ENCODE peak calls at places on chromosomes 7 and 10, in six cellular contexts. F is mammary epithelial cell, W is tibial nerve, J is choroid plexus epithelial cell, B is A673, A is natural killer cell. U is an unnamed sample.

GRCh38 chr7:83643012-83643411 is 5.9 kb downstream of the SEMA3E start:
- DNase-seq in F (no peak), W (no peak), J (no peak), B (no peak), A (no peak), U (no peak)

GRCh38 chr7:80885774-80886173 is 33.1 kb downstream of the SEMA3C start:
- DNase-seq in F (no peak), W (no peak), J (no peak), B (no peak), A (no peak), U (no peak)

GRCh38 chr10:123102673-123103072 is 33.1 kb upstream of the HMX3 start:
- DNase-seq in F (no peak), W (no peak), J (no peak), B (no peak), A (no peak), U (no peak)

GRCh38 chr10:17633353-17633752 is 10.6 kb upstream of the STAM start:
- DNase-seq in F (no peak), W (no peak), J (no peak), B (no peak), A (no peak), U (no peak)

GRCh38 chr10:24526085-24526649 is 197.5 kb downstream of the ARHGAP21 start:
- DNase-seq in F (no peak), W (no peak), J (no peak), B (no peak), A (no peak), U (no peak)

GRCh38 chr7:51276091-51276605 is 40.5 kb downstream of the COBL start:
- DNase-seq in F (no peak), W (no peak), J (no peak), B (no peak), A (no peak), U (no peak)

GRCh38 chr7:136009488-136010079 is 32.4 kb upstream of the MTPN start:
- DNase-seq in F (peak; percentile 17), W (no peak), J (peak; percentile 71), B (peak; percentile 76), A (no peak), U (no peak)

GRCh38 chr7:134520130-134520529 is 7.2 kb upstream of the AKR1B10 start:
- DNase-seq in F (no peak), W (no peak), J (peak; percentile 49), B (no peak), A (no peak), U (no peak)

GRCh38 chr7:48759431-48760080 is 164.8 kb upstream of the CDC14C start:
- DNase-seq in F (no peak), W (no peak), J (no peak), B (no peak), A (no peak), U (no peak)

GRCh38 chr10:69407621-69408301 is 9.0 kb downstream of the TACR2 start:
- DNase-seq in F (no peak), W (no peak), J (no peak), B (peak; percentile 64), A (peak; percentile 17), U (no peak)

GRCh38 chr7:77907281-77907680 is 108.7 kb downstream of the PHTF2 start:
- DNase-seq in F (no peak), W (no peak), J (no peak), B (no peak), A (no peak), U (no peak)

GRCh38 chr10:76649723-76650127 is 987.9 kb downstream of the KCNMA1 start:
- DNase-seq in F (peak; percentile 13), W (peak; percentile 16), J (peak; percentile 51), B (peak; percentile 7), A (no peak), U (no peak)

GRCh38 chr10:13789448-13789829 is 202.7 kb downstream of the PRPF18 start:
- DNase-seq in F (no peak), W (no peak), J (no peak), B (no peak), A (no peak), U (no peak)

GRCh38 chr10:69362471-69362954 is 54.2 kb downstream of the TACR2 start:
- DNase-seq in F (no peak), W (no peak), J (peak; percentile 52), B (no peak), A (no peak), U (no peak)

GRCh38 chr7:23783115-23783514 is 73.1 kb downstream of the STK31 start:
- DNase-seq in F (no peak), W (no peak), J (no peak), B (no peak), A (no peak), U (no peak)

GRCh38 chr10:89029785-89030437 is 39.3 kb downstream of the FAS start:
- DNase-seq in F (peak; percentile 62), W (peak; percentile 47), J (peak; percentile 92), B (peak; percentile 83), A (peak; percentile 43), U (peak; percentile 35)

GRCh38 chr7:113285411-113285810 is 167.1 kb upstream of the SMIM30 start:
- DNase-seq in F (peak; percentile 11), W (no peak), J (peak; percentile 30), B (no peak), A (no peak), U (no peak)

GRCh38 chr10:29646238-29646902 is 11.6 kb upstream of the SVIL start:
- DNase-seq in F (peak; percentile 87), W (no peak), J (peak; percentile 68), B (peak; percentile 94), A (no peak), U (no peak)

GRCh38 chr7:110373514-110374258 is 717.2 kb upstream of the LRRN3 start:
- DNase-seq in F (no peak), W (no peak), J (peak; percentile 19), B (no peak), A (no peak), U (no peak)

GRCh38 chr10:97888641-97889262 is 39.1 kb downstream of the GOLGA7B start:
- DNase-seq in F (peak; percentile 82), W (no peak), J (peak; percentile 12), B (peak; percentile 53), A (no peak), U (no peak)

GRCh38 chr10:71217266-71218045 is 5.1 kb downstream of the UNC5B start:
- DNase-seq in F (peak; percentile 41), W (no peak), J (no peak), B (peak; percentile 63), A (no peak), U (no peak)
- TF ChIP-seq CTCF in F (peak; percentile 14), W (no peak), J (no peak), B (peak; percentile 9), A (no peak), U (no peak)

GRCh38 chr10:12180221-12180974 is 15.3 kb downstream of the NUDT5 start:
- DNase-seq in F (no peak), W (no peak), J (no peak), B (no peak), A (no peak), U (no peak)
- TF ChIP-seq CTCF in F (no peak), W (no peak), J (no peak), B (no peak), A (no peak), U (no peak)

DNA sequence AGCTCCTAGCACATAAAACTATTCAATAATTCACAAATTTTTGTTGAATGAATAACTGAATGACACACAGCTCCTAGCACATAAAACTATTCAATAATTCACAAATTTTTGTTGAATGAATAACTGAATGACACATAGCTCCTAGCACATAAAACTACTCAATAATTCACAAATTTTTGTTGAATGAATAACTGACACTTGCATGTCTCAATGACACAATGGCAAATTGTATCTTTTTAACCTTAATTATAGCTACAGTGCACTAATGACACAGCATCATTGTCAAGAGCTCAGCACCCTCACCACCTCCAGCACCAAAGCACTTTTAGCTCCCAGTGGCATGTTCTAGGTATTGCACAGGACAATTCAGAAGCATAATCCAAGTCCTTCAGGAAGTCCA is 131.6 kb downstream of the PDE1C start:
- DNase-seq in F (peak; percentile 77), W (no peak), J (no peak), B (peak; percentile 15), A (no peak), U (no peak)
- TF ChIP-seq CTCF in F (peak; percentile 47), W (no peak), J (peak; percentile 14), B (no peak), A (no peak), U (no peak)

GRCh38 chr7:1012004-1012348 is 29.0 kb downstream of the CYP2W1 start:
- DNase-seq in F (no peak), W (no peak), J (no peak), B (no peak), A (no peak), U (no peak)

GRCh38 chr7:1012392-1013095 is 29.6 kb downstream of the CYP2W1 start:
- DNase-seq in F (no peak), W (no peak), J (no peak), B (no peak), A (no peak), U (no peak)

GRCh38 chr7:1009747-1010146 is 26.8 kb downstream of the CYP2W1 start:
- DNase-seq in F (no peak), W (no peak), J (no peak), B (no peak), A (no peak), U (no peak)

GRCh38 chr7:1010226-1010625 is 27.2 kb downstream of the CYP2W1 start:
- DNase-seq in F (no peak), W (no peak), J (no peak), B (no peak), A (no peak), U (no peak)

DNA sequence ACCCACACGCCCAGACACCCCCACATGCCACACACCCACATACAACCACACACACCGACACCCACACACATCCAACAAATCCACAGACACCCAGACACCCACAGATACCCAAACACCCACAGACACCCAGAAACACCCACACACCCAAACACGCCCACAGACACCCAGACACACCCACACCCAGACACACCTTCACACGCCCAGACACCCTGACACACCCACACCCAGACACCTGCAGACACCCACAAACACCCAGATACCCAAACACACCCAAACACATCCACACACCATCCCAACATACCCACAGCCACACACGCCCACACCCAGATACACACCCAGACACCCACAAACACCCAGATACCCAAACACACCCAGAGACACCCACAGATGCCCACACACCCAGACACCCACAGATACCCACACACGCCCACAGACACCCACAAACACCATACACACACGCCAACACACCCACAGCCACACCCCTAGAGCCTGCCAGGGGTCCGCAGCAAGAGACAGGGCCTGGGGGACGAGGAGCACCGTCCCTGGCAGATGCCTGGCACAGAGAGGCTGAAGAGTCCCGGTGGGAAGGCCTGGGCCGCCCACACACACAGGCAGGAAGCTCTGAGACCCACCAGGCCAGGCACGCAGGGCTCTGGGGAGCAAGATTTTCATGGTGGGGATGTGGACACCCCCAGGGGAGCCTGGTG is 28.5 kb downstream of the CYP2W1 start:
- DNase-seq in F (no peak), W (no peak), J (no peak), B (no peak), A (peak; percentile 44), U (no peak)
- TF ChIP-seq CTCF in F (no peak), W (no peak), J (no peak), B (no peak), A (no peak), U (no peak)

GRCh38 chr7:44172352-44172751 is 16.9 kb downstream of the GCK start:
- DNase-seq in F (no peak), W (no peak), J (no peak), B (no peak), A (no peak), U (no peak)
- TF ChIP-seq CTCF in F (no peak), W (no peak), J (no peak), B (no peak), A (no peak), U (no peak)